ENCODE peak calls at places on chromosomes 4 and X, in six cellular contexts. I is aorta; J is activated CD4-positive, alpha-beta T cell treated with anti-CD3 and anti-CD28 coated beads, Interleukin-2, amount 50 U/mL, for 24 hours; R is GM20000; U is stimulated activated CD4-positive, alpha-beta T cell treated with anti-CD3 and anti-CD28 coated beads, Interleukin-2, amount 100 ng/mL, for 4 hours; B is A172. Q is an unnamed sample.

GRCh38 chr4:121269001-121269400 is 104.9 kb upstream of the TNIP3 start:
- DNase-seq in I (no peak), J (no peak), R (no peak), U (no peak), B (no peak), Q (no peak)

GRCh38 chrX:121649414-121649813 is 602.0 kb downstream of the GLUD2 start:
- DNase-seq in I (no peak), J (no peak), R (peak), U (no peak), B (no peak), Q (no peak)

GRCh38 chr4:100461796-100462195 is 56.0 kb downstream of the EMCN start:
- DNase-seq in I (no peak), J (no peak), R (no peak), U (no peak), B (no peak), Q (no peak)

GRCh38 chr4:134634301-134634700 is 432.7 kb upstream of the PABPC4L start:
- DNase-seq in I (no peak), J (no peak), R (no peak), U (no peak), B (no peak), Q (no peak)

GRCh38 chr4:120921456-120922389 is 803 bp downstream of the PRDM5 start:
- DNase-seq in I (peak), J (peak), R (no peak), U (peak), B (peak), Q (peak)

GRCh38 chrX:139881130-139881529 is 51.7 kb downstream of the ATP11C start:
- DNase-seq in I (no peak), J (no peak), R (no peak), U (no peak), B (peak), Q (no peak)

GRCh38 chr4:89438102-89438831 is 130.7 kb upstream of the GPRIN3 start:
- DNase-seq in I (peak), J (peak), R (peak), U (peak), B (peak), Q (no peak)

GRCh38 chrX:136209016-136209738 is 42.0 kb downstream of the MAP7D3 start:
- DNase-seq in I (peak), J (no peak), R (no peak), U (peak), B (no peak), Q (peak)

GRCh38 chrX:130097507-130098201 is 12.6 kb downstream of the ELF4 start:
- DNase-seq in I (no peak), J (no peak), R (no peak), U (no peak), B (no peak), Q (no peak)

GRCh38 chrX:96432647-96433046 is 252.0 kb upstream of the DIAPH2 start:
- DNase-seq in I (no peak), J (no peak), R (no peak), U (no peak), B (no peak), Q (no peak)

GRCh38 chrX:46754450-46755075 is 4.4 kb downstream of the SLC9A7 start:
- DNase-seq in I (no peak), J (no peak), R (no peak), U (no peak), B (no peak), Q (no peak)

GRCh38 chr4:143282170-143282760 is 54.4 kb upstream of the GAB1 start:
- DNase-seq in I (no peak), J (no peak), R (no peak), U (no peak), B (no peak), Q (peak)

GRCh38 chr4:18012807-18013462 is 8.6 kb downstream of the LCORL start:
- DNase-seq in I (no peak), J (no peak), R (no peak), U (no peak), B (no peak), Q (no peak)